ENCODE peak calls at places on chromosomes 7 and 10, in ten cellular contexts. Z, R, A, F, O, H, J, Y, L and P are unnamed samples.

GRCh38 chr10:96685297-96685696 is 35.0 kb downstream of the PIK3AP1 start:
- DNase-seq in H (no peak), R (no peak), J (no peak), Z (no peak), Y (no peak), A (no peak), O (peak), L (no peak), F (no peak), P (no peak)

GRCh38 chr7:25216837-25217236 is 11.4 kb downstream of the NPVF start:
- DNase-seq in Y (no peak), J (no peak), O (peak), Z (peak), L (no peak), R (no peak), F (peak), A (no peak), H (peak), P (no peak)

GRCh38 chr7:100477871-100478248 is 1.2 kb downstream of the TSC22D4 start:
- DNase-seq in F (no peak), A (no peak), R (no peak), J (no peak), O (no peak), H (no peak), L (no peak), Z (no peak), Y (no peak), P (no peak)

GRCh38 chr7:38438938-38439337 is 165.5 kb upstream of the TARP start:
- DNase-seq in A (no peak), R (peak), J (no peak), O (no peak), L (no peak), H (no peak), Y (no peak), Z (no peak), F (no peak), P (no peak)

GRCh38 chr7:50834136-50834535 is 51.4 kb upstream of the GRB10 start:
- DNase-seq in Z (no peak), H (no peak), F (no peak), L (no peak), Y (no peak), R (no peak), J (no peak), O (no peak), A (no peak), P (no peak)

GRCh38 chr10:30371954-30372353 is 22.9 kb upstream of the MTPAP start:
- DNase-seq in Y (no peak), H (no peak), J (no peak), L (no peak), R (no peak), O (no peak), F (no peak), A (no peak), Z (no peak), P (no peak)

GRCh38 chr7:105641236-105641810 is 60.0 kb upstream of the EFCAB10 start:
- DNase-seq in Y (no peak), O (no peak), A (no peak), L (no peak), R (no peak), Z (no peak), F (no peak), J (no peak), H (no peak), P (no peak)

GRCh38 chr7:142933092-142933475 is 462 bp downstream of the TRPV5 start:
- DNase-seq in A (no peak), L (no peak), O (no peak), F (no peak), R (no peak), Z (no peak), J (no peak), H (no peak), Y (no peak), P (no peak)

GRCh38 chr7:68964060-68964459 is 634.2 kb upstream of the AUTS2 start:
- DNase-seq in O (no peak), Z (no peak), J (no peak), Y (no peak), L (no peak), A (no peak), F (no peak), H (no peak), R (no peak), P (no peak)

GRCh38 chr10:113020838-113021237 is 70.8 kb downstream of the TCF7L2 start:
- DNase-seq in J (no peak), A (no peak), Y (no peak), R (no peak), O (no peak), L (no peak), Z (no peak), F (no peak), H (no peak), P (no peak)

GRCh38 chr7:151312356-151312755 is 29.3 kb upstream of the NUB1 start:
- DNase-seq in L (no peak), J (no peak), O (no peak), H (no peak), F (no peak), Z (no peak), R (no peak), A (no peak), Y (no peak), P (no peak)

GRCh38 chr7:4819450-4820404 is 42.1 kb downstream of the PAPOLB start:
- DNase-seq in Y (no peak), F (no peak), O (no peak), J (no peak), H (no peak), Z (no peak), L (no peak), A (no peak), R (no peak), P (no peak)

GRCh38 chr10:70478191-70479160 is at the start of gene PALD1:
- DNase-seq in F (no peak), O (peak), Z (peak), L (no peak), H (no peak), R (peak), J (peak), A (peak), Y (peak), P (no peak)

GRCh38 chr7:6290345-6290744 is 17.9 kb upstream of the CYTH3 start:
- DNase-seq in Z (peak), O (no peak), L (no peak), R (no peak), H (no peak), Y (no peak), F (no peak), A (no peak), J (no peak), P (no peak)

GRCh38 chr7:2498708-2499107 is 20.9 kb upstream of the LFNG start:
- DNase-seq in Y (no peak), O (no peak), H (no peak), Z (no peak), R (no peak), A (no peak), F (no peak), L (no peak), J (no peak), P (no peak)

GRCh38 chr7:27277628-27278027 is 35.0 kb downstream of the EVX1 start:
- DNase-seq in Y (peak), R (no peak), A (no peak), Z (peak), J (no peak), H (peak), F (no peak), L (no peak), O (no peak), P (no peak)

GRCh38 chr7:30697716-30698460 is 15.6 kb upstream of the CRHR2 start:
- DNase-seq in F (no peak), L (no peak), Y (peak), A (no peak), O (no peak), H (no peak), Z (no peak), R (no peak), J (no peak), P (no peak)

GRCh38 chr10:62037166-62037831 is 135.8 kb downstream of the ARID5B start:
- DNase-seq in F (peak), A (no peak), Z (peak), O (no peak), J (no peak), H (peak), L (no peak), R (no peak), Y (no peak), P (no peak)

GRCh38 chr10:113027574-113028392 is 77.7 kb downstream of the TCF7L2 start:
- DNase-seq in L (no peak), A (no peak), Z (no peak), O (peak), J (no peak), Y (no peak), R (no peak), F (no peak), H (no peak), P (no peak)

GRCh38 chr7:129401228-129401967 is 32.8 kb upstream of the STRIP2 start:
- DNase-seq in A (no peak), R (no peak), F (no peak), L (no peak), J (no peak), Z (peak), O (peak), H (peak), Y (no peak), P (no peak)

GRCh38 chr10:30818010-30818660 is 188.6 kb upstream of the LYZL2 start:
- DNase-seq in H (peak), L (no peak), Y (no peak), Z (peak), O (peak), J (no peak), F (no peak), A (no peak), R (no peak), P (no peak)

GRCh38 chr7:84746347-84746746 is 440.5 kb downstream of the SEMA3D start:
- DNase-seq in L (no peak), J (no peak), O (no peak), Y (no peak), A (no peak), R (no peak), F (no peak), Z (no peak), H (peak), P (no peak)

GRCh38 chr10:91034042-91034441 is 113.2 kb upstream of the ANKRD1 start:
- DNase-seq in L (no peak), J (no peak), R (peak), A (no peak), Y (no peak), F (no peak), Z (no peak), O (no peak), H (no peak), P (no peak)

GRCh38 chr7:105224884-105225651 is 163.7 kb downstream of the SRPK2 start:
- DNase-seq in A (no peak), H (peak), J (no peak), R (no peak), F (no peak), Z (peak), Y (no peak), L (no peak), O (peak), P (no peak)

GRCh38 chr7:7554021-7554432 is 12.7 kb upstream of the MIOS start:
- DNase-seq in L (no peak), J (no peak), A (no peak), Z (peak), Y (no peak), O (no peak), R (no peak), H (peak), F (peak), P (no peak)

GRCh38 chr7:131556912-131557457 is 557 bp upstream of the PODXL start:
- DNase-seq in H (no peak), Z (no peak), O (no peak), A (no peak), R (no peak), L (no peak), J (no peak), F (no peak), Y (no peak), P (no peak)

GRCh38 chr7:78169992-78170391 is 371.4 kb downstream of the PHTF2 start:
- DNase-seq in F (no peak), O (no peak), L (no peak), H (no peak), J (no peak), Y (no peak), A (no peak), Z (no peak), R (no peak), P (no peak)

GRCh38 chr7:68892211-68892610 is 706.1 kb upstream of the AUTS2 start:
- DNase-seq in L (no peak), R (no peak), O (no peak), A (no peak), Y (no peak), J (no peak), F (no peak), H (no peak), Z (peak), P (no peak)

GRCh38 chr10:58796834-58797233 is 284.2 kb downstream of the BICC1 start:
- DNase-seq in Z (peak), H (no peak), L (no peak), Y (no peak), R (no peak), A (no peak), J (no peak), F (no peak), O (no peak), P (no peak)

GRCh38 chr7:43071604-43072003 is 40.8 kb upstream of the HECW1 start:
- DNase-seq in H (no peak), Z (peak), J (no peak), A (no peak), R (peak), F (no peak), O (no peak), Y (no peak), L (peak), P (no peak)

GRCh38 chr10:110425684-110426293 is 71.9 kb upstream of the DUSP5 start:
- DNase-seq in Z (peak), F (no peak), J (no peak), A (peak), O (no peak), R (peak), Y (no peak), L (no peak), H (peak), P (no peak)

GRCh38 chr10:129342385-129342784 is 124.7 kb upstream of the MGMT start:
- DNase-seq in H (no peak), Z (no peak), A (no peak), R (no peak), O (no peak), F (no peak), J (no peak), L (no peak), Y (no peak), P (no peak)

GRCh38 chr7:17289074-17289665 is 9.3 kb upstream of the AHR start:
- DNase-seq in H (no peak), J (no peak), R (no peak), F (no peak), O (no peak), L (no peak), Y (no peak), Z (no peak), A (no peak), P (no peak)

GRCh38 chr10:7033031-7033430 is 377.8 kb downstream of the SFMBT2 start:
- DNase-seq in A (no peak), Y (no peak), Z (no peak), O (no peak), R (no peak), H (no peak), F (no peak), J (no peak), L (no peak), P (no peak)

GRCh38 chr7:1712907-1713501 is 42.9 kb downstream of the ELFN1 start:
- DNase-seq in J (no peak), H (no peak), R (no peak), F (no peak), L (no peak), O (no peak), Z (no peak), Y (no peak), A (no peak), P (no peak)

GRCh38 chr7:69599211-69599878 is 1.1 kb downstream of the AUTS2 start:
- DNase-seq in Z (no peak), Y (no peak), A (no peak), H (no peak), O (no peak), R (peak), J (no peak), F (no peak), L (no peak), P (no peak)

GRCh38 chr7:128148676-128149075 is 92.4 kb upstream of the LEP start:
- DNase-seq in A (no peak), F (peak), O (no peak), Z (no peak), H (no peak), L (no peak), J (no peak), R (no peak), Y (no peak), P (no peak)

GRCh38 chr10:97571622-97572021 is 957 bp upstream of the ANKRD2 start:
- DNase-seq in A (no peak), H (no peak), Z (no peak), R (no peak), J (no peak), Y (no peak), O (no peak), F (no peak), L (no peak), P (no peak)